ENCODE peak calls at places on chromosomes 16 and 17, in five cellular contexts. B is H1, X is GM12878, M is HepG2, L is K562. C is an unnamed sample.

GRCh38 chr16:68907297-68907999 is 64.1 kb downstream of the TANGO6 start:
- DNase-seq in B (no peak), X (no peak), M (peak), L (no peak), C (no peak)

GRCh38 chr16:2531371-2531695 is at the start of gene CEMP1:
- DNase-seq in B (no peak), X (no peak), M (no peak), L (no peak), C (no peak)

GRCh38 chr17:49748791-49749190 is 15.1 kb downstream of the FAM117A start:
- DNase-seq in B (no peak), X (peak), M (no peak), L (no peak), C (no peak)

GRCh38 chr17:7440823-7441174 is 1.5 kb downstream of the FGF11 start:
- DNase-seq in B (no peak), X (no peak), M (no peak), L (peak), C (no peak)

GRCh38 chr17:28071891-28072606 is 29.6 kb downstream of the NLK start:
- DNase-seq in B (no peak), X (no peak), M (no peak), L (no peak), C (no peak)

GRCh38 chr17:48592592-48592991 is 987 bp downstream of the HOXB5 start:
- DNase-seq in B (no peak), X (no peak), M (no peak), L (no peak), C (no peak)

GRCh38 chr17:57906910-57907309 is 48.3 kb downstream of the CUEDC1 start:
- DNase-seq in B (no peak), X (no peak), M (peak), L (peak), C (no peak)

GRCh38 chr17:75364078-75364477 is 41.4 kb downstream of the GRB2 start:
- DNase-seq in B (no peak), X (no peak), M (no peak), L (no peak), C (no peak)

GRCh38 chr17:17416400-17417360 is 60.1 kb upstream of the MED9 start:
- DNase-seq in B (no peak), X (no peak), M (peak), L (peak), C (no peak)

GRCh38 chr16:3745751-3746355 is 28.5 kb upstream of the TRAP1 start:
- DNase-seq in B (no peak), X (no peak), M (no peak), L (no peak), C (no peak)

GRCh38 chr17:27818311-27819170 is 18.2 kb upstream of the NOS2 start:
- DNase-seq in B (no peak), X (no peak), M (no peak), L (no peak), C (no peak)

GRCh38 chr16:5071681-5072333 is at the start of gene ALG1:
- DNase-seq in B (peak), X (peak), M (peak), L (peak), C (peak)

GRCh38 chr16:65660390-65660789 is 538.5 kb upstream of the CDH11 start:
- DNase-seq in B (no peak), X (no peak), M (no peak), L (no peak), C (no peak)

GRCh38 chr16:50509521-50510341 is 38.5 kb upstream of the NKD1 start:
- DNase-seq in B (peak), X (no peak), M (peak), L (peak), C (peak)

GRCh38 chr17:80726558-80727408 is 182.1 kb downstream of the RPTOR start:
- DNase-seq in B (no peak), X (no peak), M (no peak), L (no peak), C (no peak)

DNA sequence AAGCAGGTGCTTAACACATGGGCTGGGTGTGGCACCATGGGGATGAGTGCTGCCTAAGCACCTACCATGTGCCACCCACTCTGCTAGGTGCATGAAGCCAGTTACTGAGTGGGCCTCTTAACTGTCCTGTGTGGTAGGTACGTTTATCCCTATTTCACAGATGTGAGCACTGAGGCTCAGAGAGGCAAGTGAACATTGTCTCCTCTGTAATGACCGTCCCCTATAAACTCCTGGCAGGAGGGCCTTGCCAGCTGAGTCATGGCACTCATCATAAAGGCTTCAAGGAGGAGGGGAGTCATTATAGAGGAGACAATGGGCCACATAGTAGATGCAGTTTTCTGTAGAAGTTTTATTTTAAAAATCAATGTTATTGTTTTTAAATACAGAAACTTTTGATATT is 79.1 kb downstream of the RAB11FIP4 start:
- DNase-seq in B (no peak), X (no peak), M (no peak), L (no peak), C (no peak)
- H3K4me3 ChIP-seq in B (no peak), X (no peak), M (peak), L (no peak), C (no peak)

GRCh38 chr17:32361270-32361669 is 11.3 kb downstream of the ZNF207 start:
- DNase-seq in B (no peak), X (no peak), M (no peak), L (no peak), C (no peak)
- TF ChIP-seq ATF3 in B (no peak), X (no peak), M (no peak), L (peak), C (no peak)

DNA sequence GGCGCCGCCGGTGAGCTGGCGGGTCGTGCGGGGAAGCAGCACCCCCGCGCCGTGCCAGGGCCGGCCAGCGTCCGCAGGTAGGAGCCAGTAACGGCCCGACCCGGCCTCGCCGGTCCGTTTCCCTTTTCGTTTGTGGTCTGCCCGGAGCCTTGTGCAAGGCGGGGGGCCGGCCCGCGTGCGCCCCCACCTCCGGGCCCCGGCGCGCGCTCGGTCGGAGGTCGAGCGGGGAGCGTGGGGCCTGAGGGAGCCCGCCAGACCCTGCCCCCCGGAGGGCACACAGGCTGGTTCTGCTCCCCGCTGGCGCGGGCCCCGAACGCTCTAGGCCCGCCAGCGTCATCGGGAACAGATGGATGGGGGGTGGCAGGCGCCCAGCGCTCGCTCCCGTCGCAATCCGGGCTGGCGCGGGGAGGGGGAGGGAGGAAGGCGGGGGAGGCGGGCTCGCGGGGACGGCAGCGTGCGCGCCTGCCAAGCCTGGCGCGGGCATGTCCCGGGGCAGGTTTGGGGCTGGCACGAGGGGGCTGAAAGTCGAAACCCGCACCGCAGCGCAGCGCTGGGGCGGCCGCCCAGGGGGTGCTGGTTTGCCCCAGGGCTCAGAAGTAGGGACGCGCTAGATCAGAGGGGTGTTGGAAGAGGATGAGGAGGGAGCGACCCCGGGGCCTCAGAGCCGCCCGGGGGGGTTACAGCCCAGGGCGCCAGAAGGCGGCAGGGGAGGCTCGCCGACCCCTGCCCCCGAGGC is 1.5 kb upstream of the GSE1 start:
- DNase-seq in B (peak), X (no peak), M (peak), L (peak), C (peak)
- H3K27ac ChIP-seq in B (peak), X (peak), M (peak), L (peak), C (peak)

DNA sequence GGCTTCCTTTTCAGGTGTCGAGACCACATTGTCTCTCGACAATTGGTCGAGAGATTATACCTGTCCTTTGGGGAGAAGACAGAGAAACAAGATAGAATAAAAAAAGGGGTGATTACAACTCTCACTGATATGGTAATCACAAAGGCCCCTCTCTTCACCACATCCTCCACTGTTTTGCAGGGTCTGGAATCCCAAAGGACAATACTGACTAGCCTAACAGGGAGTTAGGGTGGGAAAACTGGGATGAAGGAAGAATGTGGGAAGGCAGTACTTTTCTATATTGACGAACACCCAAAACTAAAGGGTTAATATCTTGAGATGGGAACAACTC is 6.1 kb downstream of the ABCA5 start:
- DNase-seq in B (no peak), X (no peak), M (no peak), L (no peak), C (no peak)
- H3K4me3 ChIP-seq in B (no peak), X (no peak), M (no peak), L (no peak), C (no peak)

DNA sequence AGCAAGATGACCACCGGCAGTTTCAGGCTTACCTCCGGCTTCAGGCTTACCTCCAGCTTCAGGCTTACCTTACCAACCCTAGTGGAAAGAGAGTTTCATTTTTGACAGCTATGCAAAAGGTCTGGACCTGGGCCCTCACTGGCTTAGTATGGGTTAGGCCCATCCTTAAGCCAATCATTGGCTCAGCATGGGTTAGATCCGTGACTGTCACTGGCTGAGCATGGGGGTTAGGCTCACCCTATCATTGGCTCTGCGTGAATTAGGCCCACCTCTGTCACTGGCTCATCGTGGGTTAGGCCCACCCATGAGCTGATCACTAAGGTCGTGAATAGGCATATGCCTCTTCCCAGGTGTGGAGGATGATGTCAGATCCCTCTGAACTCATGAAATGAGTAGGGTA is 8.1 kb downstream of the NDE1 start:
- DNase-seq in B (no peak), X (no peak), M (no peak), L (no peak), C (no peak)
- TF ChIP-seq ATF3 in B (no peak), X (no peak), M (no peak), L (no peak), C (no peak)

C was measured in HCT116.